ENCODE peak calls at places on chromosomes 11 and 22, in seven cellular contexts. G, R, L, F, O, S and W are unnamed samples.

GRCh38 chr11:11186249-11186648 is 166.8 kb downstream of the CSNK2A3 start:
- DNase-seq in G (no peak), R (no peak), L (no peak), F (no peak), O (no peak), S (no peak), W (no peak)

GRCh38 chr22:33271390-33272161 is 213.4 kb upstream of the SYN3 start:
- DNase-seq in G (no peak), R (no peak), L (no peak), F (no peak), O (peak; percentile 57), S (no peak), W (no peak)

GRCh38 chr22:49090061-49090852 is 737.4 kb downstream of the BRD1 start:
- DNase-seq in G (no peak), R (no peak), L (no peak), F (no peak), O (no peak), S (no peak), W (no peak)

GRCh38 chr11:118049771-118050170 is 27.1 kb upstream of the TMPRSS4 start:
- DNase-seq in G (no peak), R (no peak), L (no peak), F (no peak), O (no peak), S (no peak), W (no peak)

GRCh38 chr11:119206512-119207299 is 567 bp downstream of the CBL start:
- DNase-seq in G (peak; percentile 47), R (no peak), L (no peak), F (no peak), O (peak; percentile 76), S (peak; percentile 60), W (no peak)

GRCh38 chr22:48666620-48667019 is 1161.1 kb downstream of the BRD1 start:
- DNase-seq in G (no peak), R (no peak), L (no peak), F (no peak), O (no peak), S (no peak), W (no peak)

GRCh38 chr11:133697161-133697560 is 148.2 kb downstream of the SPATA19 start:
- DNase-seq in G (no peak), R (no peak), L (no peak), F (no peak), O (no peak), S (no peak), W (no peak)

GRCh38 chr11:33682446-33682845 is 18.2 kb downstream of the C11orf91 start:
- DNase-seq in G (no peak), R (no peak), L (no peak), F (no peak), O (no peak), S (no peak), W (no peak)

GRCh38 chr22:19126309-19126666 is 4.1 kb upstream of the DGCR2 start:
- DNase-seq in G (no peak), R (no peak), L (no peak), F (no peak), O (no peak), S (no peak), W (no peak)